ENCODE peak calls at places on chromosome 7, in four cellular contexts. M, N, P and B are unnamed samples.

GRCh38 chr7:104795086-104795485 is 218.9 kb upstream of the KMT2E start:
- DNase-seq in N (no peak), M (no peak), P (no peak), B (no peak)

GRCh38 chr7:151795168-151795754 is 81.7 kb downstream of the PRKAG2 start:
- DNase-seq in P (no peak), M (peak), N (peak), B (no peak)

GRCh38 chr7:158748335-158748734 is 43.7 kb upstream of the NCAPG2 start:
- DNase-seq in P (no peak), N (no peak), M (no peak), B (no peak)

GRCh38 chr7:32074787-32075570 is 4.8 kb upstream of the PDE1C start:
- DNase-seq in N (no peak), M (no peak), P (no peak), B (no peak)

GRCh38 chr7:8114175-8114574 is 145.6 kb downstream of the GLCCI1 start:
- DNase-seq in M (no peak), P (no peak), N (no peak), B (no peak)

GRCh38 chr7:141617280-141617679 is 66.1 kb downstream of the AGK start:
- DNase-seq in N (no peak), M (no peak), P (no peak), B (no peak)

GRCh38 chr7:85426487-85426960 is 239.7 kb upstream of the SEMA3D start:
- DNase-seq in M (no peak), N (no peak), P (peak), B (no peak)

GRCh38 chr7:103150192-103150591 is 1.3 kb upstream of the NAPEPLD start:
- DNase-seq in N (no peak), P (no peak), M (no peak), B (no peak)

GRCh38 chr7:129258649-129259389 is 34.0 kb downstream of the AHCYL2 start:
- DNase-seq in M (no peak), N (no peak), P (no peak), B (no peak)

GRCh38 chr7:44378744-44379143 is 53.4 kb upstream of the CAMK2B start:
- DNase-seq in N (no peak), P (peak), M (no peak), B (no peak)

GRCh38 chr7:29071203-29071804 is 75.0 kb downstream of the CPVL start:
- DNase-seq in M (no peak), N (no peak), P (no peak), B (no peak)

GRCh38 chr7:129851174-129851573 is 101.6 kb downstream of the UBE2H start:
- DNase-seq in P (no peak), M (no peak), N (no peak), B (no peak)

GRCh38 chr7:134174797-134175261 is 47.7 kb downstream of the LRGUK start:
- DNase-seq in M (no peak), P (peak), N (peak), B (no peak)

GRCh38 chr7:154581251-154581890 is 421.6 kb downstream of the PAXIP1 start:
- DNase-seq in N (no peak), M (no peak), P (no peak), B (no peak)

GRCh38 chr7:37234928-37235327 is 213.7 kb downstream of the ELMO1 start:
- DNase-seq in P (no peak), M (no peak), N (no peak), B (no peak)